ENCODE peak calls at places on chromosomes 2 and 18, in seven cellular contexts. P is H1, Q is HCT116, G is GM12878, Z is HepG2, A is endothelial cell of umbilical vein, N is K562. C is an unnamed sample.
A peak's percentile ranks its signal among the peaks of the same experiment; 100 is the strongest.

GRCh38 chr2:151946856-151947523 is 118.8 kb upstream of the ARL5A start:
- DNase-seq in P (no peak), Q (peak; percentile 21), G (no peak), Z (peak; percentile 45), A (peak; percentile 52), N (peak; percentile 68), C (peak; percentile 3)

GRCh38 chr2:134231965-134232340 is 21.9 kb upstream of the MGAT5 start:
- DNase-seq in P (no peak), Q (no peak), G (no peak), Z (no peak), A (no peak), N (no peak), C (no peak)

GRCh38 chr2:112836695-112837117 is at the start of gene IL1B:
- DNase-seq in P (no peak), Q (no peak), G (no peak), Z (no peak), A (peak; percentile 11), N (no peak), C (no peak)

GRCh38 chr18:42155024-42155423 is 200.0 kb downstream of the PIK3C3 start:
- DNase-seq in P (no peak), Q (no peak), G (no peak), Z (no peak), A (no peak), N (no peak), C (no peak)

GRCh38 chr2:88627856-88628568 is 748 bp upstream of the EIF2AK3 start:
- DNase-seq in P (peak; percentile 58), Q (peak; percentile 91), G (no peak), Z (no peak), A (no peak), N (peak; percentile 70), C (no peak)

GRCh38 chr2:9382604-9383235 is 40.6 kb downstream of the ITGB1BP1 start:
- DNase-seq in P (no peak), Q (no peak), G (no peak), Z (no peak), A (no peak), N (no peak), C (no peak)

GRCh38 chr18:61199131-61199903 is 133.9 kb upstream of the CDH20 start:
- DNase-seq in P (no peak), Q (no peak), G (no peak), Z (no peak), A (no peak), N (no peak), C (no peak)

GRCh38 chr18:75592527-75592926 is 165.0 kb upstream of the SMIM21 start:
- DNase-seq in P (no peak), Q (no peak), G (no peak), Z (no peak), A (no peak), N (no peak), C (no peak)

GRCh38 chr2:221571391-221572179 is 519 bp downstream of the EPHA4 start:
- DNase-seq in P (no peak), Q (no peak), G (no peak), Z (no peak), A (peak; percentile 47), N (no peak), C (no peak)

GRCh38 chr2:120613742-120614481 is 121.8 kb upstream of the GLI2 start:
- DNase-seq in P (no peak), Q (no peak), G (no peak), Z (no peak), A (no peak), N (no peak), C (no peak)

GRCh38 chr18:77177009-77177408 is 44.4 kb upstream of the MBP start:
- DNase-seq in P (no peak), Q (no peak), G (no peak), Z (no peak), A (no peak), N (no peak), C (no peak)

GRCh38 chr18:41504316-41504715 is 450.7 kb upstream of the PIK3C3 start:
- DNase-seq in P (no peak), Q (no peak), G (no peak), Z (no peak), A (no peak), N (no peak), C (no peak)

GRCh38 chr18:3479978-3480377 is 30.0 kb downstream of the TGIF1 start:
- DNase-seq in P (no peak), Q (no peak), G (no peak), Z (no peak), A (no peak), N (no peak), C (no peak)

GRCh38 chr2:60364441-60364840 is 189.0 kb downstream of the BCL11A start:
- DNase-seq in P (no peak), Q (no peak), G (no peak), Z (no peak), A (no peak), N (no peak), C (no peak)

GRCh38 chr2:11777066-11777782 is 30.8 kb downstream of the LPIN1 start:
- DNase-seq in P (no peak), Q (no peak), G (no peak), Z (no peak), A (no peak), N (no peak), C (no peak)

GRCh38 chr2:58920001-58920400 is 678.9 kb upstream of the FANCL start:
- DNase-seq in P (no peak), Q (no peak), G (no peak), Z (no peak), A (no peak), N (no peak), C (no peak)

GRCh38 chr2:127092951-127093516 is 13.9 kb downstream of the BIN1 start:
- DNase-seq in P (no peak), Q (no peak), G (no peak), Z (no peak), A (no peak), N (no peak), C (no peak)

GRCh38 chr2:228731517-228731916 is 539.6 kb downstream of the PID1 start:
- DNase-seq in P (peak; percentile 9), Q (no peak), G (no peak), Z (no peak), A (no peak), N (no peak), C (peak; percentile 6)

GRCh38 chr2:241894056-241894641 is 24.6 kb downstream of the RTP5 start:
- DNase-seq in P (no peak), Q (no peak), G (no peak), Z (no peak), A (no peak), N (no peak), C (no peak)

GRCh38 chr18:59324623-59324971 is 6.1 kb upstream of the CPLX4 start:
- DNase-seq in P (no peak), Q (no peak), G (no peak), Z (no peak), A (no peak), N (no peak), C (no peak)

GRCh38 chr2:184416514-184416913 is 181.8 kb upstream of the ZNF804A start:
- DNase-seq in P (no peak), Q (no peak), G (no peak), Z (no peak), A (no peak), N (no peak), C (no peak)

GRCh38 chr2:29589440-29590103 is 331.8 kb downstream of the ALK start:
- DNase-seq in P (no peak), Q (no peak), G (no peak), Z (no peak), A (no peak), N (no peak), C (no peak)

GRCh38 chr2:179031731-179032408 is 18.1 kb downstream of the CCDC141 start:
- DNase-seq in P (no peak), Q (no peak), G (peak; percentile 88), Z (no peak), A (no peak), N (no peak), C (peak; percentile 98)

GRCh38 chr2:25651782-25652455 is 21.5 kb downstream of the DTNB start:
- DNase-seq in P (no peak), Q (no peak), G (no peak), Z (peak; percentile 65), A (peak; percentile 23), N (no peak), C (no peak)

GRCh38 chr2:147844691-147845607 is at the start of gene ACVR2A:
- DNase-seq in P (no peak), Q (no peak), G (peak; percentile 57), Z (peak; percentile 31), A (peak; percentile 52), N (peak; percentile 19), C (no peak)

GRCh38 chr18:48940854-48941531 is 9.8 kb downstream of the SMAD7 start:
- DNase-seq in P (no peak), Q (no peak), G (peak; percentile 62), Z (no peak), A (peak; percentile 58), N (no peak), C (no peak)

GRCh38 chr18:77002496-77002895 is 130.1 kb downstream of the MBP start:
- DNase-seq in P (no peak), Q (no peak), G (no peak), Z (peak; percentile 25), A (no peak), N (no peak), C (no peak)

GRCh38 chr2:2653221-2653620 is 322.1 kb upstream of the MYT1L start:
- DNase-seq in P (no peak), Q (no peak), G (no peak), Z (no peak), A (no peak), N (no peak), C (no peak)

GRCh38 chr2:102141915-102142828 is at the start of gene IL1R1:
- DNase-seq in P (no peak), Q (no peak), G (no peak), Z (peak; percentile 60), A (peak; percentile 73), N (peak; percentile 84), C (no peak)
- TF ChIP-seq POLR2AphosphoS5 in P (no peak), Q (peak; percentile 77), G (no peak), Z (peak; percentile 46), A (peak; percentile 52), N (no peak), C (no peak)

GRCh38 chr2:49858113-49858490 is 703.8 kb upstream of the FSHR start:
- DNase-seq in P (no peak), Q (no peak), G (no peak), Z (no peak), A (no peak), N (no peak), C (no peak)
- TF ChIP-seq EZH2 in P (no peak), Q (no peak), G (no peak), Z (no peak), A (no peak), N (no peak), C (no peak)

GRCh38 chr2:185970148-185970852 is 231.7 kb downstream of the FSIP2 start:
- DNase-seq in P (no peak), Q (no peak), G (no peak), Z (peak; percentile 65), A (peak; percentile 21), N (no peak), C (no peak)

DNA sequence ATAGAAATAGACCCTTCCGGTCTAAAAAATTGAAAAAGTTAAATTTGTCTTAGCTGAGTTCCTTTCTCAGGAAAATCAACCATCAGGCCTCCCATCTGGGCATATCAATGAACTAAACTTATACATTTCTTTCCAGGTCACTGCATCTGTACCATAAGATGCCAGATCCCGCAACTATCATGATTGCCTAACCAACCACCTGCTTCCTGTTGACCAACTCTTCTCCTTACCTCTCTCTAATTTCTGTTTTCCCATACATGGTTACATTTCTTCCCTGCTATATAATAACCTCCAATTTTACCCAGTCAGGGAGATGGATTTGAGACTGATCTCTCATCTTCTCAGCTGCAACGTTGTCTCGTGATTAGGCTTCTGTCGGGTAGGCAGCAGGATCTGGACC is 228.7 kb downstream of the FSIP2 start:
- DNase-seq in P (no peak), Q (no peak), G (no peak), Z (no peak), A (no peak), N (no peak), C (no peak)
- H3K9me3 ChIP-seq in P (peaks cover 3% of the 10 kb centered on the region), Q (no peaks in the 10 kb centered on the region), G (no peaks in the 10 kb centered on the region), Z (peaks cover 6% of the 10 kb centered on the region), A (no peaks in the 10 kb centered on the region), N (no peaks in the 10 kb centered on the region), C (no peaks in the 10 kb centered on the region)

GRCh38 chr2:69977208-69977607 is 15.8 kb upstream of the ASPRV1 start:
- DNase-seq in P (no peak), Q (no peak), G (no peak), Z (no peak), A (no peak), N (no peak), C (no peak)
- TF ChIP-seq POLR2AphosphoS5 in P (no peak), Q (no peak), G (no peak), Z (no peak), A (no peak), N (no peak), C (no peak)

C was measured in SK-N-MC.